ENCODE peak calls at places on chromosomes 6 and 20, in eight cellular contexts. S, C, N, I, R, M, K and L are unnamed samples.

GRCh38 chr20:20832715-20833114 is 120.3 kb upstream of the RALGAPA2 start:
- DNase-seq in S (no peak), C (no peak), N (no peak), I (no peak), R (no peak), M (no peak), K (no peak), L (no peak)

GRCh38 chr6:69489970-69490369 is 306.8 kb downstream of the LMBRD1 start:
- DNase-seq in S (no peak), C (no peak), N (no peak), I (no peak), R (no peak), M (no peak), K (no peak), L (no peak)

GRCh38 chr6:35216412-35216732 is 2.6 kb downstream of the SCUBE3 start:
- DNase-seq in S (no peak), C (no peak), N (no peak), I (no peak), R (no peak), M (no peak), K (no peak), L (no peak)

GRCh38 chr6:150169609-150170008 is 26.8 kb downstream of the PPP1R14C start:
- DNase-seq in S (no peak), C (no peak), N (no peak), I (no peak), R (no peak), M (no peak), K (no peak), L (no peak)

GRCh38 chr20:19129976-19130612 is 82.3 kb upstream of the SLC24A3 start:
- DNase-seq in S (no peak), C (no peak), N (no peak), I (no peak), R (no peak), M (no peak), K (peak; percentile 68), L (no peak)

GRCh38 chr6:51057296-51057695 is 238.6 kb downstream of the TFAP2B start:
- DNase-seq in S (no peak), C (no peak), N (no peak), I (no peak), R (no peak), M (no peak), K (no peak), L (no peak)

GRCh38 chr6:138115877-138116660 is 8.8 kb upstream of the PERP start:
- DNase-seq in S (peak; percentile 50), C (peak; percentile 39), N (peak; percentile 51), I (peak; percentile 83), R (peak; percentile 39), M (no peak), K (peak; percentile 64), L (peak; percentile 21)

GRCh38 chr6:148509152-148509571 is 166.5 kb downstream of the SASH1 start:
- DNase-seq in S (no peak), C (no peak), N (no peak), I (no peak), R (no peak), M (no peak), K (no peak), L (no peak)

GRCh38 chr6:139154885-139155547 is 20.1 kb downstream of the HECA start:
- DNase-seq in S (no peak), C (no peak), N (no peak), I (no peak), R (no peak), M (no peak), K (no peak), L (no peak)

GRCh38 chr6:149169761-149170359 is 147.7 kb upstream of the TAB2 start:
- DNase-seq in S (no peak), C (no peak), N (no peak), I (no peak), R (no peak), M (no peak), K (no peak), L (no peak)

GRCh38 chr20:41367393-41367695 is 726 bp upstream of the EMILIN3 start:
- DNase-seq in S (no peak), C (no peak), N (no peak), I (no peak), R (no peak), M (no peak), K (no peak), L (no peak)

GRCh38 chr6:157272866-157273755 is 50.2 kb downstream of the TMEM242 start:
- DNase-seq in S (no peak), C (no peak), N (no peak), I (no peak), R (no peak), M (no peak), K (no peak), L (no peak)

GRCh38 chr6:164795091-164795490 is 514.3 kb downstream of the C6orf118 start:
- DNase-seq in S (no peak), C (no peak), N (no peak), I (no peak), R (no peak), M (no peak), K (no peak), L (no peak)

GRCh38 chr20:44166008-44166407 is 21.0 kb downstream of the JPH2 start:
- DNase-seq in S (no peak), C (no peak), N (no peak), I (no peak), R (no peak), M (no peak), K (no peak), L (no peak)

GRCh38 chr6:168376120-168376519 is 56.5 kb upstream of the DACT2 start:
- DNase-seq in S (no peak), C (no peak), N (no peak), I (no peak), R (no peak), M (no peak), K (no peak), L (no peak)

GRCh38 chr6:137978252-137978896 is 111.3 kb downstream of the TNFAIP3 start:
- DNase-seq in S (no peak), C (no peak), N (no peak), I (no peak), R (no peak), M (no peak), K (no peak), L (no peak)

GRCh38 chr6:168496932-168497331 is 55.9 kb downstream of the SMOC2 start:
- DNase-seq in S (no peak), C (no peak), N (no peak), I (no peak), R (no peak), M (no peak), K (no peak), L (no peak)

GRCh38 chr6:48978016-48978415 is 485.0 kb downstream of the MMUT start:
- DNase-seq in S (no peak), C (no peak), N (no peak), I (no peak), R (no peak), M (no peak), K (no peak), L (no peak)

GRCh38 chr6:81169166-81169565 is 583.3 kb downstream of the TENT5A start:
- DNase-seq in S (no peak), C (no peak), N (no peak), I (no peak), R (no peak), M (no peak), K (no peak), L (no peak)

GRCh38 chr6:11329841-11330765 is 97.6 kb upstream of the NEDD9 start:
- DNase-seq in S (peak; percentile 58), C (no peak), N (no peak), I (no peak), R (no peak), M (no peak), K (no peak), L (no peak)

GRCh38 chr6:49409951-49410542 is 53.0 kb downstream of the MMUT start:
- DNase-seq in S (peak; percentile 43), C (peak; percentile 59), N (peak; percentile 36), I (peak; percentile 81), R (peak; percentile 37), M (peak; percentile 29), K (peak; percentile 74), L (peak; percentile 3)

GRCh38 chr6:154247119-154247814 is 109.3 kb downstream of the IPCEF1 start:
- DNase-seq in S (no peak), C (no peak), N (no peak), I (peak; percentile 4), R (no peak), M (no peak), K (no peak), L (no peak)

GRCh38 chr6:39553029-39553428 is 172.2 kb downstream of the KIF6 start:
- DNase-seq in S (no peak), C (no peak), N (no peak), I (no peak), R (no peak), M (no peak), K (no peak), L (no peak)

GRCh38 chr6:110518281-110518623 is 41.8 kb upstream of the SLC22A16 start:
- DNase-seq in S (no peak), C (no peak), N (no peak), I (peak; percentile 45), R (no peak), M (no peak), K (no peak), L (no peak)

GRCh38 chr6:128519132-128519930 is 1.1 kb downstream of the PTPRK start:
- DNase-seq in S (peak; percentile 56), C (peak; percentile 41), N (peak; percentile 42), I (peak; percentile 70), R (peak; percentile 55), M (peak; percentile 35), K (peak; percentile 58), L (no peak)

DNA sequence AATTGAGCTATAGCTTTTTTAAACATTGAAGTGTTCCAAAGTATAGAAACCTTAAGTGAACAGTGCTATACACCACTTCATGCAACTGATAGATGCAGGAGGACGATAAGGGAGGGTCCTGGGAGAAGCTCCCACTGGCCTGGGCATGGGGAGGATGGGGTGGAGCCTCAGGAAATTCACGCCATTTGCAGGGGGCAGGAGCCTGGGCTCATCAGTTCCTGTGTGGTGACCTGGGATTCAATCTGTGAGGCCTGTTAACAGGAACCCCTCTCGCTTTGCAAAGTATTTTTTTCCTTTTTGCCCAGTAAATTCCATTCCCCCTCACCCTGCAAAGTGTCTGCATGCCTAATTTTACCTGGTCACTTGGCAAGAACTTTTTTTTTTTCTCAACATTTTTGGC is 11.0 kb upstream of the ASCC3 start:
- DNase-seq in S (no peak), C (no peak), N (no peak), I (no peak), R (no peak), M (no peak), K (no peak), L (no peak)
- H3K27ac ChIP-seq in S (no peak overlapping the region), C (no peak overlapping the region), N (no peak overlapping the region), I (no peak overlapping the region), R (no peak overlapping the region), M (no peak overlapping the region), K (no peak overlapping the region), L (no peak overlapping the region)

GRCh38 chr6:107689881-107690545 is 134.1 kb downstream of the SCML4 start:
- DNase-seq in S (no peak), C (no peak), N (no peak), I (no peak), R (no peak), M (no peak), K (no peak), L (no peak)
- H3K27ac ChIP-seq in S (peak overlapping the region; percentile 69), C (no peak overlapping the region), N (no peak overlapping the region), I (no peak overlapping the region), R (no peak overlapping the region), M (peak overlapping the region; percentile 54), K (no peak overlapping the region), L (no peak overlapping the region)

GRCh38 chr6:107402533-107402932 is 56.8 kb downstream of the PDSS2 start:
- DNase-seq in S (no peak), C (no peak), N (no peak), I (no peak), R (no peak), M (no peak), K (no peak), L (no peak)
- H3K27ac ChIP-seq in S (no peak overlapping the region), C (no peak overlapping the region), N (no peak overlapping the region), I (no peak overlapping the region), R (no peak overlapping the region), M (no peak overlapping the region), K (no peak overlapping the region), L (no peak overlapping the region)

GRCh38 chr6:111591370-111591900 is 14.2 kb downstream of the TRAF3IP2 start:
- DNase-seq in S (peak; percentile 92), C (peak; percentile 93), N (peak; percentile 85), I (no peak), R (peak; percentile 47), M (peak; percentile 70), K (peak; percentile 88), L (no peak)
- H3K27ac ChIP-seq in S (peak overlapping the region; percentile 92), C (peak overlapping the region; percentile 86), N (peak overlapping the region; percentile 55), I (peak overlapping the region; percentile 66), R (peak overlapping the region; percentile 31), M (peak overlapping the region; percentile 57), K (peak overlapping the region; percentile 75), L (peak overlapping the region; percentile 36)